ENCODE peak calls at places on chromosomes 5 and 9, in five cellular contexts. D, E, W, J and Z are unnamed samples.

GRCh38 chr9:16864741-16865434 is 5.6 kb downstream of the BNC2 start:
- DNase-seq in E (no peak), W (no peak), J (no peak), D (no peak), Z (no peak)

GRCh38 chr5:176296-176823 is 14.9 kb upstream of the LRRC14B start:
- DNase-seq in J (no peak), W (no peak), D (no peak), E (no peak), Z (no peak)

GRCh38 chr5:17340363-17340762 is 122.9 kb downstream of the BASP1 start:
- DNase-seq in W (no peak), E (no peak), J (no peak), D (no peak), Z (no peak)

GRCh38 chr9:123478967-123479602 is 123.1 kb downstream of the CRB2 start:
- DNase-seq in W (no peak), D (no peak), E (no peak), J (no peak), Z (no peak)

GRCh38 chr5:150209020-150209635 is 19.3 kb downstream of the SLC6A7 start:
- DNase-seq in E (peak), J (peak), W (no peak), D (no peak), Z (no peak)

GRCh38 chr9:87725900-87726709 is at the start of gene CTSL:
- DNase-seq in D (peak), J (peak), E (peak), W (peak), Z (peak)

GRCh38 chr9:84615574-84615973 is 54.0 kb upstream of the NTRK2 start:
- DNase-seq in J (no peak), D (no peak), E (no peak), W (no peak), Z (no peak)

GRCh38 chr9:35845824-35846771 is 17.1 kb downstream of the TMEM8B start:
- DNase-seq in D (no peak), W (no peak), J (no peak), E (no peak), Z (no peak)

GRCh38 chr5:139271201-139272027 is 22.1 kb upstream of the MATR3 start:
- DNase-seq in D (peak), E (no peak), W (no peak), J (no peak), Z (no peak)

GRCh38 chr5:140364472-140364765 is 4.4 kb downstream of the SLC4A9 start:
- DNase-seq in D (no peak), W (no peak), E (no peak), J (no peak), Z (no peak)

GRCh38 chr9:36007309-36007708 is 29.4 kb upstream of the RECK start:
- DNase-seq in J (no peak), D (no peak), W (no peak), E (no peak), Z (no peak)

GRCh38 chr5:145101246-145101645 is 733.9 kb downstream of the PRELID2 start:
- DNase-seq in E (no peak), D (no peak), W (no peak), J (no peak), Z (no peak)

GRCh38 chr9:101027733-101028345 is 688 bp upstream of the PLPPR1 start:
- DNase-seq in D (no peak), W (no peak), E (no peak), J (no peak), Z (no peak)

GRCh38 chr5:178642351-178642909 is 15.6 kb upstream of the CLK4 start:
- DNase-seq in J (no peak), W (no peak), E (no peak), D (no peak), Z (no peak)

GRCh38 chr9:38068616-38068865 is 486 bp downstream of the SHB start:
- DNase-seq in E (peak), W (no peak), D (peak), J (peak), Z (peak)

GRCh38 chr5:153659337-153659736 is 168.9 kb downstream of the GRIA1 start:
- DNase-seq in J (no peak), D (no peak), E (no peak), W (no peak), Z (no peak)

GRCh38 chr5:1551913-1552312 is 28.2 kb upstream of the LPCAT1 start:
- DNase-seq in E (peak), J (no peak), W (no peak), D (no peak), Z (no peak)

GRCh38 chr9:89878687-89879086 is 273.9 kb downstream of the GADD45G start:
- DNase-seq in J (peak), W (peak), D (peak), E (peak), Z (no peak)

GRCh38 chr5:85311536-85311935 is 926.9 kb upstream of the EDIL3 start:
- DNase-seq in D (no peak), W (no peak), J (no peak), E (no peak), Z (no peak)

GRCh38 chr5:65229841-65230240 is 251.9 kb downstream of the ADAMTS6 start:
- DNase-seq in D (no peak), J (no peak), E (no peak), W (no peak), Z (no peak)

GRCh38 chr5:96692436-96692835 is 30.3 kb downstream of the CAST start:
- DNase-seq in J (no peak), D (no peak), E (no peak), W (no peak), Z (peak)

GRCh38 chr5:80399553-80400239 is 8.2 kb upstream of the ZFYVE16 start:
- DNase-seq in D (peak), E (no peak), W (no peak), J (no peak), Z (peak)

GRCh38 chr5:157059093-157059539 is at the start of gene HAVCR1:
- DNase-seq in D (no peak), W (no peak), J (no peak), E (no peak), Z (no peak)

GRCh38 chr5:131968396-131968954 is 23.0 kb upstream of the MEIKIN start:
- DNase-seq in J (no peak), D (no peak), E (no peak), W (no peak), Z (no peak)

GRCh38 chr9:98375138-98375726 is 119.8 kb upstream of the TBC1D2 start:
- DNase-seq in W (no peak), J (no peak), E (no peak), D (peak), Z (no peak)

GRCh38 chr5:54518146-54519082 is 855 bp downstream of the SNX18 start:
- DNase-seq in J (peak), E (peak), D (peak), W (peak), Z (peak)

GRCh38 chr5:31844615-31845345 is 205.8 kb downstream of the PDZD2 start:
- DNase-seq in E (no peak), W (no peak), D (no peak), J (no peak), Z (no peak)

GRCh38 chr9:121620777-121621437 is 30.5 kb upstream of the DAB2IP start:
- DNase-seq in E (no peak), J (no peak), W (peak), D (peak), Z (peak)

GRCh38 chr9:133121200-133122166 is at the start of gene RALGDS:
- DNase-seq in E (peak), D (peak), W (peak), J (peak), Z (peak)

GRCh38 chr9:133119039-133119438 is 2.0 kb downstream of the RALGDS start:
- DNase-seq in D (no peak), J (no peak), E (no peak), W (no peak), Z (no peak)

GRCh38 chr9:133122167-133122550 is 1.1 kb upstream of the RALGDS start:
- DNase-seq in D (no peak), E (no peak), W (no peak), J (no peak), Z (no peak)

GRCh38 chr9:133119461-133120342 is 1.3 kb downstream of the RALGDS start:
- DNase-seq in J (no peak), W (no peak), E (no peak), D (no peak), Z (no peak)

DNA sequence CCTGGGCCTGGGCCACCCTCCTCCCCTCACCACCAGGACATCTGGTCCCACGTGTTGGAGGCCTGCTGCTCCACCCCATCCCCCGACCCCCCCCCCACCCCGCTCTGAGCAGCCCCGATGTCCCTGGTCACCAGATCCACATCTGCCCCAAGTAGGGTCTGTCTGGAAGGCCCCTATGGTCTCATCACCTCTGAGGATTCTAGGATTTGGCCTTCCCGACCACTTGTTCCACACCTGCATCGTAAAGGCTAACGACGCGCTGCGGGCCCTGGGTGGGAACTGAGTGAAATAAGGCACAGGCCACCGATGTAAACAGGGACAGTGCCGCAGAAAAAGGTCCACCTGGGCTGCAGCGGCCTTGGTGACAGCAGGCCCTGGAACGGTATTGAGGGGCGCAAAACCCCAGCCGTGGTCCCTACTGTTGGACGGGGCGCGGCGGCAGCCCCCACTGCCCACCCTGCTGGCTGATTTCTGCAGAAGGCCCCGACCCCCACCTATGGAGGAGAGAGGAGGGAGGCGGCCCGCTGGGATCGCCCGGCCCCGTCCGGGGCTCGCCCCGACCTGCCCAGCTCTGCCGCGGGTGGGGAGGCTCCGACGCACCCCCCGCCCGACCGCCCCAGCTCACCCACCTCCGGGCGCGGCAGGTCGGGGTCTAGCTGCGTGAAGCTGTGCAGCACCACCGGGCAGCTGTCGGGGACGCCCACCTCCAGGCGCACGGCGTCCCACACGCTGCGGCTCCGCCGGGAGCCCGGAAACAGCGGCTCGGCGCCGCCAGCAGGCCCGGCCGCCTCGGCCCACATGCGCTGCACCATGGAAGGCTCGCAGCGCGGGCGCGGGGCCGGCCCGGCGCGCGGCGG is 469 bp downstream of the RALGDS start:
- DNase-seq in E (peak), J (no peak), D (no peak), W (no peak), Z (no peak)
- TF ChIP-seq POLR2A in E (peak), J (peak), D (no peak), W (no peak), Z (peak)

GRCh38 chr9:109935406-109936087 is 155.5 kb downstream of the PALM2AKAP2 start:
- DNase-seq in E (no peak), J (no peak), W (no peak), D (no peak), Z (no peak)

GRCh38 chr9:109939698-109940342 is 159.8 kb downstream of the PALM2AKAP2 start:
- DNase-seq in E (no peak), W (no peak), J (no peak), D (no peak), Z (no peak)

GRCh38 chr9:109937841-109938453 is 157.9 kb downstream of the PALM2AKAP2 start:
- DNase-seq in J (no peak), W (no peak), D (no peak), E (no peak), Z (no peak)

GRCh38 chr9:109941771-109942170 is 161.8 kb downstream of the PALM2AKAP2 start:
- DNase-seq in D (no peak), J (no peak), W (no peak), E (no peak), Z (no peak)

DNA sequence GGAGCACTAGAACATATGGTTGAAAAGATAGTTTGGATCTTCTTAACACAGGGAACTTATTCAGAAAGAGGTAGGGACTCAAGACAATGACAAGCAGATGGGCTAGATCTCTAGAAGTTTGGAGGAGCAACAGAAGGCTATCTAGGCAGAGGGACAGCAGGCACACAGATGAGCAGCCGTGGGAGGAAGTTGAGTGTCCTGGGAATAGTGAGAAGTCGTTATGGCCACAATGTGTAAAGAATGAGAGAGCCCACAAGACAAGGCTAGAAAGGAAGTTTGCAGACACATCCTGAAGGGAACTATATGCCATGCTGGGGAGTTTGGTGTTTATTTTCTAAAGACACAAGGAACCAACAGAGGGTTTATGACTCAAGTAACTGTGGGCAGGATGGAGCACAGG is 160.5 kb downstream of the PALM2AKAP2 start:
- DNase-seq in J (no peak), W (no peak), D (no peak), E (no peak), Z (no peak)
- TF ChIP-seq POLR2A in J (no peak), W (no peak), D (no peak), E (no peak), Z (no peak)

GRCh38 chr5:146446861-146447733 is at the start of gene TCERG1:
- DNase-seq in J (peak), E (peak), D (peak), W (peak), Z (peak)
- TF ChIP-seq POLR2A in J (peak), E (peak), D (peak), W (peak), Z (peak)

DNA sequence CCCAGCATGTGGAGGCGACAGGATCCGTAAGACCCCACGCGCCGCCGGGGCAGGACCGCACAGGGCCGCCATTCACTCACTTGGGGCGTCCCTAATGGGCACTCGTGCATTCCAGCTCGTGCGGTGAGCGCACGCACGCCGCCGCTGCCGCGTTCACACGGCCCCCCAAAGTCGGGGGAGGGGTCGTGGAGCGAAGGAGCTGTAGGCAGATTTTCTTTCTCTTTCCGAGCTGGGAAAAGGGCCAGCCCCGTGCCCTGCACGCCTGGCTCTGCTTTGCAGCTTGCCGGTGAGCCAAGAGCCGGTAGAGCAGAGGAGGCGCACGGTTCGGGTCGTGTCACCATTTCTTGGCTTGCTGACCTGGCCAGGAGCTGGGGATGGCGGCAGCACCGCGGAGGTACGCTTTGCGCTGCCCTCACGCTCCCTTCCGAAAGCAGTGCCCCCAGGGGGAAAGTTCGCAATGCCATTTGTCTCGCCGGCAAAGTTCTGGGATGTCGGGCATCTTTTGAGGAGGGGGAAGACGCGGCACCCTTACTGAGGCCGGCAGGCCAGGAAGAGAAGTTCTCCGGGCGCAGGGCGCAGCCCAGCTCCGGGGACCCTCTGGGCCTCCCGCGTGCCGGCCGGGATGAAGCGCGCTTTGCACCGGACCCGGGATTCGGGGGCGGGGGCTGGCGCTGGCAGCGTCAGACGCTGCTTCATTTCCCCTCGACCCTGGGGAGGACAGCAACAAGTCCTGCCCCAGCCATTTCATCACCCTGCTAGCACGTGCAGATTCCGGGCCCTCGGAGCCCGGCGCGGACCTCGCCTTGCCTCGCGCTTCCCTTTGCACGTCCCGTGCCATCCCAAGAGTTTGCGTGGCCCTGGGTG is 898 bp downstream of the STC2 start:
- DNase-seq in J (no peak), D (peak), W (no peak), E (no peak), Z (no peak)
- TF ChIP-seq POLR2A in J (no peak), D (no peak), W (no peak), E (no peak), Z (no peak)

DNA sequence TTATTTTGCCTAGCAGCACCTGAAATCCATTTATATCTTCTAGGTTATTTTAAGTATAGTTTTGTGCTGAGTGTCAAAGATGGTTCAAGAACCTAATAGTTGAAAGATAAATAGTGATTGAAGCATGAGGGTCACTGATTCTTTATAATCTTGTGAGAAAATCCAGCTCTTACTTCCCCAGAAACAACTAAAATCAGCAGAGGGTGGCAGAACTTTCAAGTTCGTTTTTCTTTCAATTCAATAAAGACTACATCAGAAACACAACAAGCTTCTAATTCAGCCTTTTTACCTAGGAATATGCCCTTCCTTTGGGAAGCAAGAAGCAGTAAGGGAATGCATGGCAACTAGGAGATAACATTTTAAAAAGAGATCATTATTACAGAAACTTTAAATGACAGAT is 202.6 kb downstream of the KIAA0825 start:
- DNase-seq in W (no peak), J (no peak), E (no peak), D (no peak), Z (no peak)
- TF ChIP-seq POLR2A in W (no peak), J (no peak), E (no peak), D (no peak), Z (no peak)

GRCh38 chr5:175032013-175032412 is 307.6 kb downstream of the MSX2 start:
- DNase-seq in J (no peak), D (no peak), E (no peak), W (no peak), Z (no peak)
- TF ChIP-seq POLR2A in J (no peak), D (no peak), E (no peak), W (no peak), Z (no peak)